ENCODE peak calls at places on chromosomes 7 and 10, in eight cellular contexts. S is SK-N-SH, O is uterus, U is colonic mucosa, K is prostate gland, Y is breast epithelium, B is SJSA1, X is lung. A is an unnamed sample.

GRCh38 chr7:131157530-131158243 is 170.0 kb upstream of the MKLN1 start:
- DNase-seq in S (no peak), O (peak; percentile 18), U (no peak), K (peak; percentile 75), Y (no peak), B (no peak), X (peak; percentile 60), A (no peak)

GRCh38 chr10:7337431-7338171 is 73.2 kb downstream of the SFMBT2 start:
- DNase-seq in S (no peak), O (no peak), U (no peak), K (no peak), Y (no peak), B (no peak), X (no peak), A (no peak)

GRCh38 chr7:91553410-91553895 is 289.2 kb downstream of the FZD1 start:
- DNase-seq in S (peak; percentile 15), O (no peak), U (no peak), K (no peak), Y (no peak), B (no peak), X (no peak), A (no peak)

GRCh38 chr10:133454204-133454893 is 604 bp downstream of the SCART1 start:
- DNase-seq in S (no peak), O (peak; percentile 4), U (no peak), K (no peak), Y (peak; percentile 37), B (peak; percentile 36), X (peak; percentile 20), A (no peak)

GRCh38 chr10:9253121-9253520 is 1198.6 kb downstream of the GATA3 start:
- DNase-seq in S (peak; percentile 23), O (no peak), U (no peak), K (no peak), Y (no peak), B (no peak), X (no peak), A (no peak)

GRCh38 chr10:89792187-89792586 is 90.8 kb downstream of the KIF20B start:
- DNase-seq in S (no peak), O (no peak), U (no peak), K (no peak), Y (no peak), B (no peak), X (no peak), A (no peak)

GRCh38 chr10:88728107-88728763 is 22.2 kb downstream of the LIPK start:
- DNase-seq in S (no peak), O (no peak), U (peak; percentile 27), K (no peak), Y (no peak), B (no peak), X (no peak), A (no peak)

GRCh38 chr10:60281792-60282353 is 107.8 kb downstream of the ANK3 start:
- DNase-seq in S (peak; percentile 14), O (no peak), U (no peak), K (no peak), Y (no peak), B (no peak), X (no peak), A (no peak)

GRCh38 chr7:157339777-157340677 is 3.2 kb downstream of the DNAJB6 start:
- DNase-seq in S (peak; percentile 88), O (peak; percentile 68), U (peak; percentile 74), K (peak; percentile 48), Y (peak; percentile 67), B (peak; percentile 65), X (peak; percentile 55), A (peak; percentile 54)

GRCh38 chr10:21199501-21199900 is 302.4 kb upstream of the NEBL start:
- DNase-seq in S (no peak), O (no peak), U (no peak), K (no peak), Y (no peak), B (no peak), X (no peak), A (no peak)

GRCh38 chr10:34808789-34809745 is 6.0 kb downstream of the PARD3 start:
- DNase-seq in S (no peak), O (peak; percentile 32), U (peak; percentile 38), K (no peak), Y (no peak), B (no peak), X (peak; percentile 61), A (peak; percentile 51)

GRCh38 chr10:15084502-15084922 is 4.1 kb downstream of the ACBD7 start:
- DNase-seq in S (no peak), O (peak; percentile 35), U (peak; percentile 61), K (peak; percentile 81), Y (no peak), B (peak; percentile 93), X (peak; percentile 52), A (peak; percentile 84)

GRCh38 chr10:95354130-95354529 is 63.3 kb upstream of the PDLIM1 start:
- DNase-seq in S (no peak), O (no peak), U (no peak), K (no peak), Y (no peak), B (no peak), X (no peak), A (no peak)

GRCh38 chr7:120979765-120980499 is 8.6 kb upstream of the CPED1 start:
- DNase-seq in S (no peak), O (no peak), U (no peak), K (no peak), Y (no peak), B (no peak), X (no peak), A (no peak)

GRCh38 chr10:32327364-32327691 is 19.6 kb downstream of the EPC1 start:
- DNase-seq in S (no peak), O (no peak), U (no peak), K (no peak), Y (no peak), B (no peak), X (no peak), A (no peak)

GRCh38 chr7:30478349-30479228 is at the start of gene NOD1:
- DNase-seq in S (peak; percentile 96), O (peak; percentile 74), U (peak; percentile 84), K (peak; percentile 58), Y (peak; percentile 66), B (peak; percentile 72), X (peak; percentile 73), A (peak; percentile 82)

GRCh38 chr10:96401036-96401435 is 42.2 kb upstream of the OPALIN start:
- DNase-seq in S (no peak), O (no peak), U (no peak), K (no peak), Y (no peak), B (no peak), X (no peak), A (peak; percentile 38)

GRCh38 chr10:79380125-79380917 is 33.1 kb downstream of the PPIF start:
- DNase-seq in S (no peak), O (peak; percentile 71), U (peak; percentile 51), K (no peak), Y (no peak), B (peak; percentile 52), X (no peak), A (no peak)

DNA sequence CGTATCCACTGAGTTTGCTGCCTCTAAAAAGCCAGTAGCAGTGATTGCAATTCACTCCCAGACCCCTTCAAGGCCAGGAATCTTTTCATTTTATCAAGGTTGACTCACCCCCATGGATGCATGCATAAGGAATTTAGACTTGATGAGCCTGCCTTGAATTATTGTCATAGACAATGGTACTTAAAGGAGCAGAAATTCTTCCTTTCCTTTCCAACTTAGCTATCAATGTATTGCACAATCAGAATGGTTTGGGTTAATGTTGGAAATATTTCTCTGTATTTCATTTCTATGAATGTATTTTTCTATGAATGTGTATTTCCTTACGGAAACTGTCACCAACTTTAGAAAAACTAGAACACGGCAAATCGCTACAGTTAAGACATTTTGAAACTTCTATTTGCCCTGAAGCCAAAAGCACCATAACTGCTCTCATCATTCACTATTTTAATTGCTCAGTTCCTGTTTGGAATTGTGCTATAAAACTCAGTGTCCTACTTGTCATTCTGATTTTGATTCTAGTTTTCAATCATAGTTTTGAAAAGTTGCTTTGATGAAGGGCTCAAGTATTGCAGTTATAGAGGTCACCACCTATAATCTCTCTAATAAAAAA is 355.7 kb upstream of the AKR1E2 start:
- DNase-seq in S (no peak), O (no peak), U (no peak), K (no peak), Y (no peak), B (no peak), X (no peak), A (no peak)
- H3K27me3 ChIP-seq in S (no peaks in the 10 kb centered on the region), O (no peaks in the 10 kb centered on the region), U (no peaks in the 10 kb centered on the region), K (no peaks in the 10 kb centered on the region), Y (no peaks in the 10 kb centered on the region), B (no peaks in the 10 kb centered on the region), X (no peaks in the 10 kb centered on the region), A (no peaks in the 10 kb centered on the region)

GRCh38 chr10:103695584-103696005 is 159.8 kb downstream of the SH3PXD2A start:
- DNase-seq in S (no peak), O (no peak), U (peak; percentile 89), K (no peak), Y (no peak), B (no peak), X (peak; percentile 42), A (no peak)
- H3K4me1 ChIP-seq in S (peaks cover 15% of the 10 kb centered on the region), O (no peaks in the 10 kb centered on the region), U (peaks cover 26% of the 10 kb centered on the region), K (no peaks in the 10 kb centered on the region), Y (no peaks in the 10 kb centered on the region), B (peaks cover 22% of the 10 kb centered on the region), X (peaks cover 10% of the 10 kb centered on the region), A (peaks cover 14% of the 10 kb centered on the region)

DNA sequence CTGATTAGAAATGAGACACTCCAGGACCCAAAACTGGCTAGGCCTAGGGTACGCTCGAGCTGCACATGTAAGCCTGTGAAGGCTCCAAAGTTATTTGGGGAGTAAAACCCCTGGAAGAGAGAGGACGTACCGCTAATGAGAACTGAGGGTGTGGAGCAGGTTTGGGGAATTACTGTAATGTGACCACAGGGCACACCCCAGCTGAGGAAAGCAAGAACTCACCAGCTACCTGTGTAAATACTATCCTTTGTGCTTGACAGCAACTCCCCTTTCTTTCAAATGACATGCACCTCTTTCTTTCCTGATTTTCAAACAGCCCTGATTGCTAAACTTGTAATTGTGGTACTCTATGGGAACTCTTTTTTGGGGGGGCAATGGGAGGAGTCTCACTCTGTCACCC is 147.2 kb downstream of the JAZF1 start:
- DNase-seq in S (no peak), O (no peak), U (no peak), K (no peak), Y (no peak), B (no peak), X (no peak), A (no peak)
- H3K27ac ChIP-seq in S (no peak overlapping the region), O (peak overlapping the region; percentile 77), U (no peak overlapping the region), K (no peak overlapping the region), Y (no peak overlapping the region), B (no peak overlapping the region), X (no peak overlapping the region), A (no peak overlapping the region)

DNA sequence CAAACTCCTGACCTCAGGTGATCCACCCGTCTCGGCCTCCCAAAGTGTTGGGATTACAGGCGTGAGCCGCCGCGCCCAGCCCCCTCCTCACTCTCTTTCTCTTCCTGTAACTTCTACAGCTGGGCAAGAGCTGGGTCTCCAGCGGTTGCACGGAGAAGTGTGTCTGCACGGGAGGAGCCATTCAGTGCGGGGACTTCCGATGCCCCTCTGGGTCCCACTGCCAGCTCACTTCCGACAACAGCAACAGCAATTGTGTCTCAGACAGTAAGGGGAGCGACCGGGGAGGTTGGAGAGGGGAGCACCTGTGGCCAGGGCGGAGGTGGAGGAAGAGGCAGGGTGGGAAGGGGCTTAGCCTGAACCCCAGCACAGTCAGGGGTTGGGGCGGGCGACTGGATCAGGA is 41.4 kb downstream of the EPHB4 start:
- DNase-seq in S (no peak), O (no peak), U (no peak), K (no peak), Y (no peak), B (no peak), X (no peak), A (no peak)
- H3K27me3 ChIP-seq in S (no peaks in the 10 kb centered on the region), O (no peaks in the 10 kb centered on the region), U (no peaks in the 10 kb centered on the region), K (no peaks in the 10 kb centered on the region), Y (no peaks in the 10 kb centered on the region), B (peaks cover 4% of the 10 kb centered on the region), X (no peaks in the 10 kb centered on the region), A (no peaks in the 10 kb centered on the region)

A was measured in SJCRH30.